ENCODE peak calls at places on chromosomes 11 and 22, in six cellular contexts. A, G, W, Y, D and B are unnamed samples.

GRCh38 chr22:17878970-17879369 is 104.7 kb upstream of the BID start:
- DNase-seq in A (no peak), G (no peak), W (no peak), Y (no peak), D (no peak), B (peak)

GRCh38 chr11:68750988-68751325 is 363 bp downstream of the TESMIN start:
- DNase-seq in A (no peak), G (no peak), W (peak), Y (no peak), D (no peak), B (no peak)

GRCh38 chr11:69674267-69674885 is 777 bp downstream of the LTO1 start:
- DNase-seq in A (peak), G (peak), W (no peak), Y (no peak), D (no peak), B (peak)

GRCh38 chr22:17773606-17774205 is 563 bp downstream of the BID start:
- DNase-seq in A (no peak), G (peak), W (peak), Y (peak), D (peak), B (no peak)

GRCh38 chr22:43427296-43428004 is 15.6 kb downstream of the MPPED1 start:
- DNase-seq in A (no peak), G (no peak), W (no peak), Y (no peak), D (no peak), B (no peak)

GRCh38 chr11:69588270-69588669 is 52.7 kb upstream of the CCND1 start:
- DNase-seq in A (peak), G (no peak), W (no peak), Y (no peak), D (no peak), B (peak)

GRCh38 chr22:26579331-26579886 is 10.5 kb downstream of the TPST2 start:
- DNase-seq in A (no peak), G (no peak), W (no peak), Y (no peak), D (no peak), B (no peak)

GRCh38 chr22:23720855-23721254 is 30.0 kb downstream of the RGL4 start:
- DNase-seq in A (no peak), G (no peak), W (no peak), Y (no peak), D (no peak), B (no peak)

GRCh38 chr11:2451916-2452694 is 7.3 kb downstream of the KCNQ1 start:
- DNase-seq in A (no peak), G (no peak), W (no peak), Y (no peak), D (no peak), B (no peak)

GRCh38 chr11:68936676-68937620 is 33.3 kb downstream of the IGHMBP2 start:
- DNase-seq in A (no peak), G (no peak), W (no peak), Y (no peak), D (no peak), B (no peak)

GRCh38 chr11:45450189-45450588 is 164.0 kb upstream of the SYT13 start:
- DNase-seq in A (peak), G (no peak), W (no peak), Y (no peak), D (no peak), B (peak)

GRCh38 chr22:23522642-23523251 is 57.3 kb downstream of the IGLL1 start:
- DNase-seq in A (peak), G (peak), W (no peak), Y (no peak), D (peak), B (no peak)

GRCh38 chr11:126646701-126647209 is 291.3 kb downstream of the ST3GAL4 start:
- DNase-seq in A (no peak), G (no peak), W (no peak), Y (no peak), D (no peak), B (peak)

GRCh38 chr22:27435839-27436581 is 365.5 kb downstream of the MN1 start:
- DNase-seq in A (peak), G (no peak), W (peak), Y (no peak), D (no peak), B (peak)

GRCh38 chr11:66454253-66454652 is 12.5 kb upstream of the PELI3 start:
- DNase-seq in A (no peak), G (no peak), W (no peak), Y (no peak), D (no peak), B (peak)

GRCh38 chr11:97893612-97894011 is 1127.1 kb upstream of the CNTN5 start:
- DNase-seq in A (no peak), G (peak), W (no peak), Y (no peak), D (no peak), B (no peak)

GRCh38 chr11:75241036-75241905 is 697 bp downstream of the TPBGL start:
- DNase-seq in A (peak), G (peak), W (peak), Y (peak), D (peak), B (peak)

GRCh38 chr11:117583063-117583801 is 213.8 kb downstream of the DSCAML1 start:
- DNase-seq in A (peak), G (no peak), W (peak), Y (no peak), D (no peak), B (peak)

GRCh38 chr11:60831501-60832079 is 10.3 kb upstream of the CCDC86 start:
- DNase-seq in A (no peak), G (peak), W (no peak), Y (no peak), D (no peak), B (peak)

GRCh38 chr11:70498171-70498571 is 99.8 kb downstream of the CTTN start:
- DNase-seq in A (no peak), G (no peak), W (no peak), Y (no peak), D (no peak), B (no peak)

GRCh38 chr11:73652046-73652730 is 5.8 kb downstream of the PLEKHB1 start:
- DNase-seq in A (peak), G (no peak), W (no peak), Y (no peak), D (no peak), B (no peak)

GRCh38 chr22:22474733-22475132 is 33.8 kb downstream of the ZNF280B start:
- DNase-seq in A (no peak), G (no peak), W (peak), Y (no peak), D (no peak), B (no peak)